ENCODE peak calls at places on chromosome 4, in five cellular contexts. One of them, this sample, is unnamed.

GRCh38 chr4:23882976-23883531 is 6.8 kb downstream of the PPARGC1A start:
- DNase-seq in T-helper 9 cell: no peak
- DNase-seq in AML-193: no peak
- DNase-seq in tibial artery: no peak
- DNase-seq in renal cortical epithelial cell: peak; percentile 96
- DNase-seq in this sample: no peak

GRCh38 chr4:6839579-6839978 is 57.1 kb downstream of the KIAA0232 start:
- DNase-seq in tibial artery: no peak
- DNase-seq in renal cortical epithelial cell: no peak
- DNase-seq in T-helper 9 cell: no peak
- DNase-seq in AML-193: no peak
- DNase-seq in this sample: no peak

GRCh38 chr4:3075652-3075981 is 1.1 kb downstream of the HTT start:
- DNase-seq in T-helper 9 cell: no peak
- DNase-seq in renal cortical epithelial cell: no peak
- DNase-seq in tibial artery: no peak
- DNase-seq in AML-193: no peak
- DNase-seq in this sample: no peak

GRCh38 chr4:122806981-122807679 is 19.5 kb upstream of the FGF2 start:
- DNase-seq in renal cortical epithelial cell: no peak
- DNase-seq in tibial artery: no peak
- DNase-seq in AML-193: no peak
- DNase-seq in T-helper 9 cell: no peak
- DNase-seq in this sample: no peak

GRCh38 chr4:116702949-116703348 is 382.4 kb downstream of the TRAM1L1 start:
- DNase-seq in renal cortical epithelial cell: no peak
- DNase-seq in T-helper 9 cell: no peak
- DNase-seq in tibial artery: no peak
- DNase-seq in AML-193: no peak
- DNase-seq in this sample: no peak

GRCh38 chr4:125316391-125316780 is 1.6 kb downstream of the FAT4 start:
- DNase-seq in renal cortical epithelial cell: no peak
- DNase-seq in T-helper 9 cell: no peak
- DNase-seq in tibial artery: peak; percentile 75
- DNase-seq in AML-193: no peak
- DNase-seq in this sample: no peak

GRCh38 chr4:54745031-54745770 is 87.4 kb downstream of the KIT start:
- DNase-seq in AML-193: no peak
- DNase-seq in renal cortical epithelial cell: no peak
- DNase-seq in T-helper 9 cell: no peak
- DNase-seq in tibial artery: no peak
- DNase-seq in this sample: no peak

GRCh38 chr4:36159208-36159607 is 85.1 kb downstream of the ARAP2 start:
- DNase-seq in AML-193: no peak
- DNase-seq in T-helper 9 cell: no peak
- DNase-seq in renal cortical epithelial cell: no peak
- DNase-seq in tibial artery: no peak
- DNase-seq in this sample: no peak

GRCh38 chr4:171924761-171925376 is 111.7 kb downstream of the GALNTL6 start:
- DNase-seq in renal cortical epithelial cell: no peak
- DNase-seq in T-helper 9 cell: no peak
- DNase-seq in AML-193: no peak
- DNase-seq in tibial artery: no peak
- DNase-seq in this sample: no peak

GRCh38 chr4:165027762-165028402 is 3.9 kb upstream of the TRIM60 start:
- DNase-seq in tibial artery: no peak
- DNase-seq in renal cortical epithelial cell: no peak
- DNase-seq in T-helper 9 cell: no peak
- DNase-seq in AML-193: no peak
- DNase-seq in this sample: no peak

GRCh38 chr4:37835031-37835430 is 8.5 kb downstream of the PGM2 start:
- DNase-seq in AML-193: no peak
- DNase-seq in renal cortical epithelial cell: no peak
- DNase-seq in tibial artery: no peak
- DNase-seq in T-helper 9 cell: no peak
- DNase-seq in this sample: no peak

GRCh38 chr4:61202100-61202637 is 2.0 kb downstream of the ADGRL3 start:
- DNase-seq in T-helper 9 cell: no peak
- DNase-seq in renal cortical epithelial cell: no peak
- DNase-seq in tibial artery: peak; percentile 68
- DNase-seq in AML-193: no peak
- DNase-seq in this sample: peak; percentile 0

GRCh38 chr4:95929448-95930064 is 89.7 kb downstream of the PDHA2 start:
- DNase-seq in T-helper 9 cell: no peak
- DNase-seq in AML-193: no peak
- DNase-seq in tibial artery: no peak
- DNase-seq in renal cortical epithelial cell: no peak
- DNase-seq in this sample: no peak

GRCh38 chr4:84515075-84515474 is 16.0 kb upstream of the NKX6-1 start:
- DNase-seq in T-helper 9 cell: no peak
- DNase-seq in renal cortical epithelial cell: no peak
- DNase-seq in AML-193: no peak
- DNase-seq in tibial artery: no peak
- DNase-seq in this sample: no peak

GRCh38 chr4:48699470-48699869 is 80.6 kb downstream of the FRYL start:
- DNase-seq in renal cortical epithelial cell: peak; percentile 85
- DNase-seq in T-helper 9 cell: no peak
- DNase-seq in AML-193: no peak
- DNase-seq in tibial artery: no peak
- DNase-seq in this sample: no peak

GRCh38 chr4:61531188-61531587 is 331.1 kb downstream of the ADGRL3 start:
- DNase-seq in tibial artery: no peak
- DNase-seq in renal cortical epithelial cell: no peak
- DNase-seq in T-helper 9 cell: no peak
- DNase-seq in AML-193: no peak
- DNase-seq in this sample: no peak

GRCh38 chr4:163113921-163114703 is 52.6 kb downstream of the NAF1 start:
- DNase-seq in tibial artery: no peak
- DNase-seq in renal cortical epithelial cell: no peak
- DNase-seq in T-helper 9 cell: no peak
- DNase-seq in AML-193: no peak
- DNase-seq in this sample: no peak

GRCh38 chr4:122329876-122330595 is 48.8 kb upstream of the ADAD1 start:
- DNase-seq in renal cortical epithelial cell: peak; percentile 19
- DNase-seq in AML-193: no peak
- DNase-seq in tibial artery: no peak
- DNase-seq in T-helper 9 cell: no peak
- DNase-seq in this sample: no peak

GRCh38 chr4:151291485-151291884 is 14.5 kb downstream of the PRSS48 start:
- DNase-seq in tibial artery: no peak
- DNase-seq in T-helper 9 cell: no peak
- DNase-seq in AML-193: no peak
- DNase-seq in renal cortical epithelial cell: no peak
- DNase-seq in this sample: no peak

GRCh38 chr4:173333658-173334084 is 487 bp downstream of the HMGB2 start:
- DNase-seq in AML-193: peak; percentile 39
- DNase-seq in renal cortical epithelial cell: no peak
- DNase-seq in T-helper 9 cell: peak; percentile 38
- DNase-seq in tibial artery: peak; percentile 85
- DNase-seq in this sample: peak; percentile 37

GRCh38 chr4:87985097-87985886 is 9.8 kb downstream of the SPP1 start:
- DNase-seq in AML-193: peak; percentile 64
- DNase-seq in tibial artery: peak; percentile 73
- DNase-seq in renal cortical epithelial cell: peak; percentile 100
- DNase-seq in T-helper 9 cell: no peak
- DNase-seq in this sample: no peak

This sample was measured in T-helper 2 cell.